ENCODE peak calls at places on chromosomes 12 and 14, in four cellular contexts. E is GM12878, D is HepG2, L is K562. A is an unnamed sample.

GRCh38 chr12:52139579-52140062 is 52.2 kb downstream of the KRT80 start:
- DNase-seq in E (no peak), D (no peak), L (peak), A (peak)

GRCh38 chr12:52903285-52903854 is 1.5 kb downstream of the KRT8 start:
- DNase-seq in E (no peak), D (peak), L (peak), A (peak)

GRCh38 chr12:53985900-53986685 is 1.1 kb downstream of the HOXC10 start:
- DNase-seq in E (no peak), D (no peak), L (no peak), A (no peak)

GRCh38 chr14:104284636-104285482 is 146.5 kb downstream of the KIF26A start:
- DNase-seq in E (no peak), D (no peak), L (no peak), A (peak)

GRCh38 chr12:96310067-96310466 is 90.2 kb downstream of the CDK17 start:
- DNase-seq in E (no peak), D (no peak), L (no peak), A (no peak)

GRCh38 chr12:12072064-12072760 is 1.5 kb downstream of the BCL2L14 start:
- DNase-seq in E (peak), D (peak), L (no peak), A (no peak)

GRCh38 chr12:118714051-118714460 is 267.3 kb upstream of the SRRM4 start:
- DNase-seq in E (peak), D (peak), L (peak), A (peak)

GRCh38 chr12:54017845-54018607 is 9.2 kb downstream of the HOXC8 start:
- DNase-seq in E (peak), D (no peak), L (peak), A (peak)

GRCh38 chr12:5200276-5201087 is 156.8 kb downstream of the KCNA5 start:
- DNase-seq in E (no peak), D (peak), L (peak), A (peak)

GRCh38 chr14:75339059-75339458 is 60.4 kb downstream of the FOS start:
- DNase-seq in E (no peak), D (no peak), L (no peak), A (no peak)

GRCh38 chr14:75335588-75335987 is 57.0 kb downstream of the FOS start:
- DNase-seq in E (peak), D (no peak), L (no peak), A (no peak)

GRCh38 chr14:75334191-75335051 is 55.8 kb downstream of the FOS start:
- DNase-seq in E (peak), D (no peak), L (no peak), A (no peak)

GRCh38 chr14:75328575-75328974 is 49.9 kb downstream of the FOS start:
- DNase-seq in E (no peak), D (peak), L (no peak), A (no peak)

DNA sequence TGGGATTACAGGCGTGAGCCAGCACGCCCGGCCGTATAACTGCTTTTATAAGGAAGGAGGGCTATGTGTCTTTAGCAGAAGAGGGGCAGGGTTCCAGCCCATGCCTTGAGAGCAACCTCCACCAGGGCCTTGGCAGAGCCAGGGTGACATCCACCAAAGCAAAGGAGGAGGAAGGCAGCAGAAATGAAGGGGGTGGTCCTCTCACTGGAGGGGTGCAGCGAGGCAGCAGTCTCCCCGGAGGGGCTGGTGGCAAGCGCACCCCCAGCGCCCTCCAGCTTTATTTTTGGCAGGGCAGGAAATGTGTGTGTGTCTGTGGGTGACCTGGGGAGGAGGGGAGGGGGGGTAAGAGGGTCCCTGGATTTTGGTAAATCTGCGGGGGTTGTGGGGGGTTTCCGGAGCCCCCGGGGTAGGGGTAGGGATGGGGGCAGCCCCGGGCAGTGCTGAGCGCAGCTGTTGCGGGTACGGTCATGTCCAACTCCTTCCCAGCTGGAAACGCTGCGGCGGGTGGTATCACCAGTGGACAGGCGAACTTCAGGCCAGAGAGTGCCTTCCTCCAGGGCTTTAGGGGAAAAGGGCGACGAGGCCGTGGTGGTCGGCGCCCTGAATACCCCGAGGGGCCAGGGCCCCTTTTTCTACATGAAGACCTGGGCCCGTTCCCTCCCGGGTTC is 55.0 kb downstream of the FOS start:
- DNase-seq in E (no peak), D (no peak), L (no peak), A (no peak)
- TF ChIP-seq NR2C2 in E (no peak), D (no peak), L (no peak), A (no peak)

GRCh38 chr12:55797068-55797467 is 20.5 kb downstream of the SARNP start:
- DNase-seq in E (no peak), D (peak), L (peak), A (peak)
- TF ChIP-seq NR2C2 in E (no peak), D (no peak), L (no peak), A (no peak)

GRCh38 chr14:90298230-90298629 is 33.5 kb downstream of the NRDE2 start:
- DNase-seq in E (no peak), D (no peak), L (no peak), A (no peak)
- TF ChIP-seq NR2C2 in E (no peak), D (no peak), L (no peak), A (no peak)

GRCh38 chr14:99271288-99271941 is 582 bp downstream of the BCL11B start:
- DNase-seq in E (no peak), D (no peak), L (no peak), A (no peak)
- TF ChIP-seq NR2C2 in E (no peak), D (no peak), L (no peak), A (no peak)

DNA sequence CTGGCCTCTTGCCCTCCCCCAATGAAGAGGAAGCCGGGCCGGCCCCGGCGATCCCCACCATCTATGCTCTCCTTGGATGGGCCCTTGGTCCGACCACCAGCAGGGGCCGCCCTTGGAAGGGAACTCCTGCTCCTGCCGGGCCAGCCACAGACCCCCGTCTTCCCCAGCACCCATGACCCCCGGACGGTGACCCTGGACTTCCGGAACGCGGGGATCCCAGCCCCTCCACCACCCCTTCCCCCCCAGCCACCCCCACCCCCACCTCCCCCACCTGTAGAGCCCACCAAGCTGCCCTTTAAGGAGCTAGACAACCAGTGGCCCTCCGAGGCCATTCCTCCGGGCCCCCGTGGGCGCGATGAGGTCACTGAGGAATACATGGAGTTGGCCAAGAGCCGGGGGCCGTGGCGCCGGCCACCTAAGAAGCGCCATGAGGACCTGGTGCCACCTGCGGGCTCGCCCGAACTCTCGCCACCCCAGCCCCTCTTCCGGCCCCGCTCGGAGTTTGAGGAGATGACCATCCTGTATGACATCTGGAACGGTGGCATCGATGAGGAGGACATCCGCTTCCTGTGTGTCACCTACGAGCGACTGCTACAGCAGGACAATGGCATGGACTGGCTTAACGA is 19.4 kb downstream of the SETD1B start:
- DNase-seq in E (no peak), D (no peak), L (no peak), A (no peak)
- TF ChIP-seq NR2C2 in E (no peak), D (no peak), L (no peak), A (no peak)

DNA sequence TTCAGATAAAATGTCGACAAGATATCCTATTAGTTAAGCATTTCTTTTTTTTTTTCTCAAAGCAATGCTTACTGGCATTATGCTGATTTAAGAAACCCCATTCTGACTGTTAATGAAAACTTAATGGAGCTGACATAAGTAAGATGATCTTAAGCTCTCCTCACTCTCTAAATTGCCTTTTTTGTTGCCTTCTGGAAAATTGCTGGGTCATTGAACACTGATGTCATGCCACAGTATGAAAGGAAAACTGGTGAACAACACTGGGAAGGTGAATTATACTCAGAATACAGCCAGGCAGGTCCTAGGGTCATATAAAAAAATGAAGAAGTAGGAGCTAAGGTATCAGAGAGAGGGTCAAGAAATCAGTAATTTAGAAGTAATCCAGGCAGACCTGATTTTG is 179.9 kb downstream of the BTG1 start:
- DNase-seq in E (no peak), D (no peak), L (no peak), A (no peak)
- TF ChIP-seq NR2C2 in E (no peak), D (no peak), L (no peak), A (no peak)

GRCh38 chr14:20564501-20564997 is 3.7 kb upstream of the RNASE9 start:
- DNase-seq in E (no peak), D (no peak), L (no peak), A (peak)

GRCh38 chr14:20560961-20561360 is at the start of gene RNASE9:
- DNase-seq in E (no peak), D (no peak), L (peak), A (no peak)

GRCh38 chr14:20568393-20568792 is 7.5 kb upstream of the RNASE9 start:
- DNase-seq in E (no peak), D (no peak), L (no peak), A (no peak)

GRCh38 chr14:20559461-20559904 is 1.4 kb downstream of the RNASE9 start:
- DNase-seq in E (no peak), D (no peak), L (no peak), A (no peak)

DNA sequence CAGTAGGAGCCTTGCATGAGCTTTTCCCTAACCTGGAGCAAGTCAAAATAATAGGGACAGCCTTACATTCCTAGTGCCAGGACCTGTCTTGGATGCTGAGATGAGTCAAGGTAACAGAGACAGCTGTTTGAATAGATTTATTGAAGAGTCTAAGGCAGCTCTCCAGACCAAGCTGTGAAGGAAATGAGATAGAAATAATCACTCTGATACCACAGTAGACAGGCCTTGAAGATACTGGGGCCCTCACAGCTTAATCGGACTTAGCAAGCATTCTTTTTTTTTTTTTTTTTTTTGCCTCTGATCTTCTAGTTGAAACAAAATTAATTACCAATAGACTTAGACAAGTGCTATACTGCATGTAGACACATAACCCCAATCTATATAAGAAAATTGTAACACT is 3.1 kb upstream of the RNASE9 start:
- DNase-seq in E (no peak), D (no peak), L (no peak), A (no peak)
- TF ChIP-seq NR2C2 in E (no peak), D (no peak), L (no peak), A (no peak)

GRCh38 chr14:53399057-53399456 is 245.9 kb upstream of the DDHD1 start:
- DNase-seq in E (no peak), D (no peak), L (peak), A (peak)
- TF ChIP-seq NR2C2 in E (no peak), D (no peak), L (no peak), A (no peak)